ENCODE peak calls at places on chromosomes 5 and 9, in eight cellular contexts. A, X, Q, D, R, K, Y and C are unnamed samples.

GRCh38 chr9:134339183-134339806 is 13.0 kb downstream of the RXRA start:
- DNase-seq in Y (no peak), A (peak; percentile 63), Q (peak; percentile 51), D (no peak), K (peak; percentile 70), X (no peak), R (peak; percentile 53), C (no peak)

GRCh38 chr5:136133416-136134383 is 1.1 kb downstream of the SMAD5 start:
- DNase-seq in K (peak; percentile 53), Y (no peak), X (peak; percentile 67), R (peak; percentile 14), Q (peak; percentile 57), A (peak; percentile 57), D (no peak), C (no peak)

GRCh38 chr5:6510973-6511372 is 62.3 kb downstream of the UBE2QL1 start:
- DNase-seq in K (no peak), R (no peak), A (no peak), D (no peak), X (no peak), Q (no peak), Y (no peak), C (no peak)

GRCh38 chr5:116032094-116032517 is at the start of gene ARL14EPL:
- DNase-seq in K (peak; percentile 22), D (peak; percentile 43), A (peak; percentile 53), X (peak; percentile 91), R (peak; percentile 14), Y (no peak), Q (peak; percentile 88), C (no peak)

GRCh38 chr9:114745108-114745848 is 60.6 kb downstream of the TNFSF15 start:
- DNase-seq in Y (no peak), X (peak; percentile 81), Q (peak; percentile 62), R (no peak), A (peak; percentile 63), K (no peak), D (peak; percentile 17), C (peak; percentile 70)

GRCh38 chr9:132632426-132632825 is 37.4 kb downstream of the DDX31 start:
- DNase-seq in D (no peak), A (no peak), Q (no peak), Y (no peak), X (no peak), R (no peak), K (no peak), C (no peak)

GRCh38 chr9:37036237-37037136 is 2.4 kb upstream of the PAX5 start:
- DNase-seq in A (peak; percentile 81), D (no peak), Q (no peak), R (no peak), K (no peak), Y (no peak), X (peak; percentile 36), C (peak; percentile 16)

GRCh38 chr5:1484416-1485319 is 39.1 kb downstream of the LPCAT1 start:
- DNase-seq in D (no peak), R (no peak), X (no peak), Q (no peak), Y (no peak), K (no peak), A (no peak), C (no peak)

GRCh38 chr9:128523199-128523925 is 18.8 kb downstream of the GLE1 start:
- DNase-seq in R (peak; percentile 43), K (peak; percentile 56), Y (no peak), D (no peak), X (peak; percentile 46), Q (peak; percentile 29), A (peak; percentile 18), C (peak; percentile 17)

GRCh38 chr5:148492351-148492750 is 108.6 kb downstream of the FBXO38 start:
- DNase-seq in X (no peak), K (no peak), Y (no peak), D (no peak), A (no peak), Q (no peak), R (no peak), C (no peak)

GRCh38 chr5:60972225-60972624 is 27.2 kb downstream of the NDUFAF2 start:
- DNase-seq in X (no peak), K (no peak), Q (no peak), A (no peak), Y (no peak), D (no peak), R (no peak), C (no peak)

GRCh38 chr9:18185196-18185595 is 288.8 kb upstream of the ADAMTSL1 start:
- DNase-seq in X (no peak), A (no peak), Q (no peak), K (no peak), R (no peak), Y (no peak), D (no peak), C (no peak)

GRCh38 chr9:136686794-136687711 is at the start of gene AGPAT2:
- DNase-seq in K (peak; percentile 73), X (peak; percentile 41), Q (peak; percentile 22), A (peak; percentile 78), D (no peak), R (peak; percentile 23), Y (peak; percentile 45), C (peak; percentile 34)

GRCh38 chr5:107615173-107615856 is 55.4 kb downstream of the EFNA5 start:
- DNase-seq in Y (no peak), Q (peak; percentile 31), D (no peak), R (no peak), A (peak; percentile 27), K (no peak), X (peak; percentile 43), C (no peak)